ENCODE peak calls at places on chromosomes 7 and 10, in eight cellular contexts. N, H, L, Z, Y, J, K and M are unnamed samples.

GRCh38 chr7:133614251-133614650 is 361.4 kb downstream of the EXOC4 start:
- DNase-seq in N (no peak), H (no peak), L (no peak), Z (no peak), Y (no peak), J (no peak), K (no peak), M (no peak)

GRCh38 chr7:73809454-73810090 is 21.2 kb upstream of the CLDN4 start:
- DNase-seq in N (no peak), H (no peak), L (no peak), Z (peak; percentile 26), Y (no peak), J (no peak), K (no peak), M (no peak)

GRCh38 chr10:114002422-114002821 is 41.2 kb upstream of the ADRB1 start:
- DNase-seq in N (no peak), H (no peak), L (no peak), Z (no peak), Y (no peak), J (no peak), K (no peak), M (no peak)

GRCh38 chr10:127536972-127537760 is 11.9 kb upstream of the NPS start:
- DNase-seq in N (no peak), H (no peak), L (no peak), Z (no peak), Y (no peak), J (no peak), K (no peak), M (no peak)

GRCh38 chr10:132383026-132383565 is 13.9 kb upstream of the PWWP2B start:
- DNase-seq in N (no peak), H (no peak), L (no peak), Z (peak; percentile 81), Y (no peak), J (no peak), K (no peak), M (no peak)

GRCh38 chr10:133215586-133215985 is 14.4 kb upstream of the UTF1 start:
- DNase-seq in N (peak; percentile 20), H (no peak), L (no peak), Z (no peak), Y (no peak), J (no peak), K (no peak), M (no peak)

GRCh38 chr7:151506901-151507382 is 12.8 kb downstream of the RHEB start:
- DNase-seq in N (no peak), H (no peak), L (no peak), Z (no peak), Y (no peak), J (peak; percentile 59), K (no peak), M (no peak)

GRCh38 chr10:66277481-66277880 is 648.4 kb upstream of the LRRTM3 start:
- DNase-seq in N (no peak), H (no peak), L (no peak), Z (no peak), Y (no peak), J (no peak), K (no peak), M (no peak)

GRCh38 chr7:12674053-12674452 is 13.4 kb upstream of the ARL4A start:
- DNase-seq in N (no peak), H (no peak), L (no peak), Z (no peak), Y (no peak), J (no peak), K (no peak), M (no peak)

GRCh38 chr10:126133906-126134703 is 237.7 kb downstream of the FANK1 start:
- DNase-seq in N (no peak), H (no peak), L (no peak), Z (no peak), Y (no peak), J (no peak), K (no peak), M (no peak)

GRCh38 chr10:29634764-29635625 is at the start of gene SVIL:
- DNase-seq in N (peak; percentile 86), H (peak; percentile 18), L (peak; percentile 61), Z (peak; percentile 92), Y (no peak), J (no peak), K (peak; percentile 96), M (no peak)

GRCh38 chr10:70816220-70816894 is 609 bp downstream of the SGPL1 start:
- DNase-seq in N (peak; percentile 69), H (peak; percentile 81), L (peak; percentile 74), Z (peak; percentile 96), Y (peak; percentile 26), J (peak; percentile 73), K (peak; percentile 84), M (no peak)

GRCh38 chr10:132264966-132265877 is 42.5 kb downstream of the STK32C start:
- DNase-seq in N (no peak), H (no peak), L (no peak), Z (peak; percentile 63), Y (no peak), J (no peak), K (no peak), M (no peak)

GRCh38 chr10:50545846-50546245 is 77.9 kb downstream of the SGMS1 start:
- DNase-seq in N (no peak), H (no peak), L (no peak), Z (no peak), Y (no peak), J (no peak), K (no peak), M (no peak)

GRCh38 chr10:26455567-26456315 is 17.6 kb downstream of the APBB1IP start:
- DNase-seq in N (no peak), H (no peak), L (no peak), Z (no peak), Y (no peak), J (no peak), K (no peak), M (no peak)